ENCODE peak calls at places on chromosomes 4 and X, in ten cellular contexts. R is adrenal gland, Q is body of pancreas, F is uterus, T is tibial nerve, P is A549, L is IMR-90, K is K562, A is upper lobe of left lung, D is prostate gland. E is an unnamed sample. For H3K4me1, the result is how much of the 10 kb centered on the place peaks cover.

GRCh38 chr4:77434299-77435092 is 171.1 kb upstream of the CXCL13 start:
- DNase-seq in L (no peak), K (no peak), A (no peak), P (no peak), T (peak), D (no peak), R (peak), Q (peak), F (no peak), E (peak)

GRCh38 chr4:89242864-89243740 is 64.5 kb downstream of the GPRIN3 start:
- DNase-seq in L (no peak), K (no peak), Q (peak), F (no peak), D (no peak), T (no peak), R (no peak), A (no peak), P (no peak), E (no peak)

GRCh38 chr4:36386691-36387090 is 105.3 kb downstream of the DTHD1 start:
- DNase-seq in D (no peak), P (no peak), T (no peak), K (no peak), F (no peak), Q (no peak), L (no peak), A (no peak), R (no peak), E (no peak)

GRCh38 chr4:2714071-2714770 is 41.9 kb downstream of the TNIP2 start:
- DNase-seq in P (no peak), Q (peak), F (no peak), K (no peak), A (no peak), D (no peak), R (peak), T (no peak), L (peak), E (no peak)

GRCh38 chr4:181761130-181761529 is 482.1 kb upstream of the TENM3 start:
- DNase-seq in F (no peak), Q (no peak), L (peak), T (no peak), A (no peak), D (no peak), R (no peak), K (no peak), P (no peak), E (no peak)

GRCh38 chrX:69038188-69038587 is 127.1 kb downstream of the PJA1 start:
- DNase-seq in T (no peak), A (no peak), K (no peak), F (no peak), Q (no peak), D (no peak), L (no peak), P (no peak), R (no peak), E (no peak)

GRCh38 chrX:53116101-53116500 is 22.2 kb downstream of the KANTR start:
- DNase-seq in R (peak), Q (peak), D (no peak), A (no peak), T (no peak), K (no peak), P (no peak), L (peak), F (no peak), E (no peak)

GRCh38 chr4:53905281-53905934 is 159.0 kb downstream of the CHIC2 start:
- DNase-seq in F (no peak), D (no peak), R (no peak), L (peak), Q (no peak), K (no peak), P (no peak), T (no peak), A (no peak), E (no peak)

GRCh38 chr4:184453402-184454160 is 20.8 kb downstream of the IRF2 start:
- DNase-seq in F (no peak), L (peak), A (no peak), R (peak), T (no peak), P (no peak), K (peak), D (peak), Q (peak), E (no peak)

GRCh38 chrX:81201692-81202412 is at the start of the genes HMGN5 and SH3BGRL:
- DNase-seq in R (peak), F (peak), K (peak), A (no peak), T (peak), D (peak), P (peak), Q (peak), L (peak), E (peak)

GRCh38 chr4:11724731-11725130 is 296.0 kb upstream of the HS3ST1 start:
- DNase-seq in L (peak), P (no peak), D (no peak), F (no peak), Q (no peak), A (no peak), R (no peak), T (no peak), K (no peak), E (no peak)

GRCh38 chr4:109179089-109179488 is 123.4 kb downstream of the COL25A1 start:
- DNase-seq in T (no peak), K (no peak), Q (no peak), R (no peak), F (no peak), L (no peak), D (no peak), P (no peak), A (no peak), E (no peak)

GRCh38 chr4:19636451-19636850 is 615.3 kb upstream of the SLIT2 start:
- DNase-seq in Q (no peak), R (no peak), D (no peak), P (no peak), T (no peak), F (no peak), A (no peak), L (no peak), K (no peak), E (no peak)

GRCh38 chr4:113968473-113968872 is 11.0 kb downstream of the ARSJ start:
- DNase-seq in R (no peak), K (no peak), Q (no peak), F (no peak), T (no peak), L (no peak), A (no peak), P (no peak), D (no peak), E (no peak)

GRCh38 chr4:183533698-183534097 is 28.8 kb downstream of the ING2 start:
- DNase-seq in A (peak), P (no peak), F (no peak), Q (no peak), L (no peak), R (no peak), T (no peak), K (peak), D (no peak), E (peak)

GRCh38 chrX:17802756-17803155 is 58.3 kb downstream of the RAI2 start:
- DNase-seq in F (no peak), T (no peak), P (peak), L (no peak), R (peak), D (no peak), K (no peak), Q (no peak), A (no peak), E (no peak)

GRCh38 chr4:150583287-150584197 is 1.6 kb downstream of the MAB21L2 start:
- DNase-seq in F (no peak), L (peak), K (no peak), D (no peak), P (no peak), R (peak), A (peak), Q (no peak), T (no peak), E (no peak)

GRCh38 chrX:134373736-134374135 is 86.2 kb upstream of the HPRT1 start:
- DNase-seq in F (no peak), K (peak), L (no peak), T (no peak), R (no peak), A (no peak), D (no peak), P (peak), Q (no peak), E (no peak)

GRCh38 chr4:24745172-24745895 is 50.0 kb upstream of the SOD3 start:
- DNase-seq in T (no peak), F (no peak), A (no peak), P (no peak), R (no peak), L (no peak), D (no peak), Q (no peak), K (no peak), E (no peak)

GRCh38 chrX:13666836-13667235 is 13.9 kb downstream of the TCEANC start:
- DNase-seq in P (no peak), R (peak), F (no peak), Q (peak), D (no peak), A (no peak), K (no peak), T (no peak), L (no peak), E (no peak)

GRCh38 chr4:55397521-55398321 is 2.0 kb downstream of the TMEM165 start:
- DNase-seq in D (no peak), Q (no peak), A (no peak), P (no peak), K (no peak), R (no peak), T (no peak), L (peak), F (no peak), E (no peak)

GRCh38 chr4:94352996-94353395 is 10.4 kb upstream of the HPGDS start:
- DNase-seq in K (no peak), P (no peak), R (no peak), Q (no peak), D (no peak), A (no peak), T (no peak), L (no peak), F (no peak), E (no peak)

GRCh38 chrX:151722241-151722846 is 6.5 kb downstream of the FATE1 start:
- DNase-seq in A (peak), L (no peak), P (peak), T (no peak), D (no peak), F (no peak), R (no peak), Q (peak), K (peak), E (peak)

GRCh38 chrX:30307466-30307865 is 1.7 kb downstream of the NR0B1 start:
- DNase-seq in F (no peak), D (no peak), T (no peak), Q (no peak), R (no peak), K (no peak), P (no peak), A (no peak), L (no peak), E (no peak)

GRCh38 chrX:66677430-66677829 is 38.6 kb upstream of the EDA2R start:
- DNase-seq in F (no peak), Q (no peak), T (no peak), R (no peak), K (no peak), D (no peak), L (peak), P (no peak), A (no peak), E (no peak)

GRCh38 chrX:103774070-103774642 is 2.5 kb upstream of the PLP1 start:
- DNase-seq in T (no peak), K (no peak), R (no peak), P (peak), Q (peak), D (peak), L (peak), F (peak), A (no peak), E (no peak)

GRCh38 chrX:69618803-69619202 is 2.9 kb downstream of the EDA start:
- DNase-seq in F (no peak), L (peak), T (no peak), P (peak), K (no peak), R (peak), D (peak), Q (peak), A (no peak), E (peak)

GRCh38 chrX:109952985-109953905 is 49.7 kb upstream of the TMEM164 start:
- DNase-seq in A (no peak), D (no peak), Q (no peak), K (no peak), R (no peak), P (no peak), T (no peak), L (no peak), F (no peak), E (no peak)

GRCh38 chrX:154375156-154375504 is 696 bp upstream of the FLNA start:
- DNase-seq in K (no peak), L (no peak), P (no peak), D (no peak), R (no peak), T (no peak), F (no peak), A (no peak), Q (no peak), E (no peak)

GRCh38 chr4:185470503-185471195 is 884 bp downstream of the CCDC110 start:
- DNase-seq in L (peak), A (peak), K (no peak), F (peak), P (peak), D (peak), Q (peak), R (peak), T (peak), E (peak)

DNA sequence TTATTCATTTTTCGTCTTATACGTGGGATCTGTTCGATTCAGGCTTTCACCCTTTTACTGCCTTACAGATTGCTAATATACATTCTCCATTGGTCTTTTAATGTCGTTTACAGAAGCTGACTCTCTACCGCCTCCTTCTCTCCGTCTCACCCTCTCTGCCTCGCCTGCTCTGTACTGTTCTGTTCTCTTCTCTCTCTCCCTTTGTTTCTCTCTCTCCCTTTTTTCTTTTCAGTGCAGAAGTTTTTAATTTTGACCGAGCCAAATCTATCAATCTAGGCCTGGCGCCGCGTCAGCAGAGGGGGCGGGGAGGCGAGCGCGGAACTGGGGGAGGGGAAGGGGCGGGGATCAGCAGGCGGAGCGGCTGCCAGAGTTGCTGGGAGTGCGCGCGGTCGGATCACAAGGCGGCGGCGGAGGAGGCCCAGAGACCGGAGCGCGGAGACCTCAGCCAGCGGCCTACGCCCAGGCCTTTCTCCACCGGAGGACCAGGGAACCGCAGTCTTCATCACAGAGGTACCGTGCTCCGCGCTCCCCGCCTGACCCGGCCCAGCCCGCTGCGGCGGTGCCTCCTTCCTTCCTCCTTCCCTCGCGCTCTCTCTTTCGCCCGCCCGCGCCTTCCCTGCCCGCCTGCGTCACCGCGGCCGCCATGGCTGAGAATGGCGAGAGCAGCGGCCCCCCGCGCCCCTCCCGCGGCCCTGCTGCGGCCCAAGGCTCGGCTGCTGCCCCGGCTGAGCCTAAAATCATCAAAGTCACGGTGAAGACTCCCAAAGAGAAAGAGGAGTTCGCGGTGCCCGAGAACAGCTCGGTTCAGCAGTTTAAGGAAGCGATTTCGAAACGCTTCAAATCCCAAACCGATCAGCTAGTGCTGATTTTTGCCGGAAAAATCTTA is at the start of gene UBQLN2:
- DNase-seq in L (peak), A (peak), T (peak), K (peak), R (peak), Q (peak), F (peak), D (peak), P (peak), E (peak)
- TF ChIP-seq POLR2A in L (peak), A (peak), T (peak), K (peak), R (peak), Q (peak), F (peak), D (peak), P (peak), E (peak)

DNA sequence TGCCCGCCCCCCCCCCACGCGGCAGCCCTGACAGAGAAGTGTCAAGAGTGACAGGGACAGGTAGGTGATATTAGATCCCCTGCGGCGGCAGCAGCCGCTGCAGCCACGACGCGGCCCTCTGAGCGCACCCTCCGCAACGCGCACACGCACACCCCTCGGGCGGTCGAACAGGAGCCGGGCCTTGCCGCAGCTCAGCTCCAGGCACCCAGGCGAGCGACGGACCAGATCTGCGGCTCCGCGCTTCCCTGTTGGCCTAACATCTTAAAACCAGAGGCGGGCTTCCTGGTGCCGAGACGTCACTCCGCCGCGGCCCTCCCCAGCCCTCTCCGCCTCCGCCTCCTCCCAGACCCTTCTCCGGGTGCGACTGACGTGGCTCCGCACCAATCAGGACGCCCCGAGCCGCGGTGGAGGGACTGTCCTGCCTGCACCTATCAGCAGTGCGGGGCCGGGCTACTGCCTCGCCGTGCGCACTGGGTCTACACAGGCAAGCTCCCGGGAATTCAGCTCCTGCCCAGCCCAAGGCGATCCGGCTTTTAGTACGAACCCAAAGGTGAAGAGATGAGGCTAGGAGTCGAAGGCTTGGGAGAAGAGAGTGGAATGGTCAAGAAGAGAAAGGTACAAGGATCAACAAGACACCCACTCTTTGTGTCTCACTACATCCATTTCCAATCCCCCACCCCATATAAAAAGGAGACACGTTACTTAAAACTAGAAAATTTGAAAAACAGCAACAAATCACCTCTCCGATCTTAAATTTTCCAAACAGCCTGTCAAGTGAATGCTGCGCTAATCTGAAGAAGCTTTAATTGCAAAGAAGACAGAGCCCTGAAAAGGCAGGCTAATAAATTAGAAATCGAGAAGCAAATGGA is at the start of gene PITX2:
- DNase-seq in L (peak), P (no peak), Q (peak), D (peak), K (peak), A (peak), F (peak), R (peak), T (no peak), E (peak)
- H3K4me1 ChIP-seq in L (under half), P (under half), Q (under half), D (under half), K (under half), A (under half), F (under half), R (under half), T (under half), E (under half)

GRCh38 chrX:86148024-86148511 is at the start of gene DACH2:
- DNase-seq in A (peak), K (peak), F (peak), T (peak), P (peak), L (peak), Q (peak), D (peak), R (peak), E (peak)

GRCh38 chrX:86149089-86149488 is 838 bp downstream of the DACH2 start:
- DNase-seq in R (no peak), A (no peak), Q (no peak), K (no peak), T (no peak), L (no peak), F (no peak), P (no peak), D (no peak), E (no peak)

GRCh38 chrX:86146102-86146501 is 2.1 kb upstream of the DACH2 start:
- DNase-seq in R (no peak), T (no peak), K (no peak), D (no peak), Q (no peak), L (no peak), P (no peak), F (no peak), A (no peak), E (no peak)

GRCh38 chrX:86154586-86154985 is 6.3 kb downstream of the DACH2 start:
- DNase-seq in F (no peak), K (no peak), Q (no peak), R (no peak), D (no peak), T (no peak), L (no peak), P (no peak), A (no peak), E (no peak)

DNA sequence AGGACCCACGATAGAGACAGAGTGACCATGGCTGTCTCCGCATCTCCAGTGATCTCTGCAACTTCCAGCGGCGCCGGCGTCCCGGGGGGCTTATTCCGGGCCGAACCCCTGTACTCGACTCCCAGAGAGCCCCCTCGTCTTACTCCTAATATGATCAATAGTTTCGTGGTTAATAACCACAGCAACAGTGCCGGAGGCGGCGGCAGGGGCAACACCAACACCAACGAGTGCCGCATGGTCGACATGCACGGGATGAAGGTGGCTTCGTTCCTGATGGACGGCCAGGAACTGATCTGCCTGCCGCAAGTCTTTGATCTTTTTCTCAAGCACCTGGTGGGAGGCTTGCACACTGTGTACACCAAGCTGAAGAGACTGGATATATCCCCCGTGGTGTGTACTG is 343 bp downstream of the DACH2 start:
- DNase-seq in R (no peak), L (no peak), K (no peak), P (no peak), F (no peak), A (no peak), D (no peak), T (no peak), Q (no peak), E (no peak)
- H3K4me3 ChIP-seq in R (no peak), L (peak), K (no peak), P (peak), F (peak), A (peak), D (peak), T (peak), Q (no peak), E (peak)

DNA sequence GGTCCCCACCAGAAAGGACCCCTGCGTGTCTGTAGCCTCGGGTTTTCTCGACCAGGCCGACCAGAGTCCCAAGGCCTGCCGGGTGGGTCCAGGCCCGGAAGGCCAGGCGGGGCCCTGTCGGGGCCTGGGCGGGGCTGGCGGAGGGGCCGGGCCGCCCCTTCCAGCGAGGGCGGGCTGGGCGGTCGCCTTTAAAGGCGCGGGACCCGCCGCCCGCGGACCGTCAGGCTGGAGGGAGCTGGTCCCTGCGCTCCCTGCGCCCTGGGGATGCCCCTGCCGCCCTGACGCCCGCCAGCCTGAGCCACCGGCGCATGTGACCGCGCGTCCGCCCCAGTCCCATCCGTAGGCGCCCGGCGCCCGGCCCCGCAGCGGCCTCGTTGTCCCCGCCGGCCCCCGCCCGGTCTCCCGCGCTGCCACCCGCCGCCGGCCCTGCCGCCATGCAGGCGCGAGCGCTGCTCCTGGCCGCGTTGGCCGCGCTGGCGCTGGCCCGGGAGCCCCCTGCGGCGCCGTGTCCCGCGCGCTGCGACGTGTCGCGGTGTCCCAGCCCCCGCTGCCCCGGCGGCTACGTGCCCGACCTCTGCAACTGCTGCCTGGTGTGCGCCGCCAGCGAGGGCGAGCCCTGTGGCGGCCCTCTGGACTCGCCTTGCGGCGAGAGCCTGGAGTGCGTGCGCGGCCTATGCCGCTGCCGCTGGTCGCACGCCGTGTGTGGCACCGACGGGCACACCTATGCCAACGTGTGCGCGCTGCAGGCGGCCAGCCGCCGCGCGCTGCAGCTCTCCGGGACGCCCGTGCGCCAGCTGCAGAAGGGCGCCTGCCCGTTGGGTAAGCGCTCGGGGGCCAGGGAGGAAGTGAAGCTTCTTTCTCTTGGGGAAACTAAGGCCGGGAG is at the start of gene HTRA3:
- DNase-seq in P (no peak), T (peak), K (no peak), Q (no peak), L (peak), F (peak), A (peak), D (no peak), R (no peak), E (peak)
- TF ChIP-seq POLR2A in P (peak), T (peak), K (no peak), Q (no peak), L (peak), F (peak), A (no peak), D (no peak), R (peak), E (peak)